ENCODE peak calls at places on chromosomes 16 and 17, in six cellular contexts. W is A673, G is SK-N-SH, V is heart right ventricle, B is Caco-2, D is left ventricle myocardium inferior. K is an unnamed sample. For H3K9me3, the result is how much of the 10 kb centered on the place peaks cover.

GRCh38 chr17:74141612-74142011 is 61.9 kb upstream of the RPL38 start:
- DNase-seq in W (no peak), G (no peak), V (no peak), B (no peak), D (no peak), K (no peak)

GRCh38 chr17:17757391-17757791 is 76.1 kb downstream of the RAI1 start:
- DNase-seq in W (no peak), G (no peak), V (no peak), B (no peak), D (no peak), K (no peak)

GRCh38 chr16:71628810-71629209 is 2.8 kb downstream of the MARVELD3 start:
- DNase-seq in W (peak), G (no peak), V (no peak), B (no peak), D (no peak), K (no peak)

GRCh38 chr16:15482068-15482747 is 47.8 kb downstream of the BMERB1 start:
- DNase-seq in W (peak), G (peak), V (no peak), B (peak), D (peak), K (no peak)

GRCh38 chr17:30429155-30429554 is 48.1 kb upstream of the GOSR1 start:
- DNase-seq in W (no peak), G (no peak), V (no peak), B (no peak), D (no peak), K (no peak)

GRCh38 chr16:66502020-66502913 is 47.7 kb downstream of the TK2 start:
- DNase-seq in W (no peak), G (no peak), V (peak), B (peak), D (peak), K (peak)

GRCh38 chr17:77318021-77318420 is 177.3 kb downstream of the SEC14L1 start:
- DNase-seq in W (no peak), G (no peak), V (no peak), B (no peak), D (no peak), K (no peak)

GRCh38 chr16:84883301-84883700 is 63.5 kb downstream of the CRISPLD2 start:
- DNase-seq in W (no peak), G (no peak), V (no peak), B (no peak), D (peak), K (no peak)

GRCh38 chr17:39643271-39643670 is 6.3 kb downstream of the STARD3 start:
- DNase-seq in W (no peak), G (no peak), V (no peak), B (no peak), D (no peak), K (no peak)

GRCh38 chr17:50318551-50319310 is 27.2 kb upstream of the XYLT2 start:
- DNase-seq in W (no peak), G (no peak), V (no peak), B (peak), D (no peak), K (no peak)
- TF ChIP-seq CTCF in W (no peak), G (no peak), V (no peak), B (no peak), D (no peak), K (no peak)

DNA sequence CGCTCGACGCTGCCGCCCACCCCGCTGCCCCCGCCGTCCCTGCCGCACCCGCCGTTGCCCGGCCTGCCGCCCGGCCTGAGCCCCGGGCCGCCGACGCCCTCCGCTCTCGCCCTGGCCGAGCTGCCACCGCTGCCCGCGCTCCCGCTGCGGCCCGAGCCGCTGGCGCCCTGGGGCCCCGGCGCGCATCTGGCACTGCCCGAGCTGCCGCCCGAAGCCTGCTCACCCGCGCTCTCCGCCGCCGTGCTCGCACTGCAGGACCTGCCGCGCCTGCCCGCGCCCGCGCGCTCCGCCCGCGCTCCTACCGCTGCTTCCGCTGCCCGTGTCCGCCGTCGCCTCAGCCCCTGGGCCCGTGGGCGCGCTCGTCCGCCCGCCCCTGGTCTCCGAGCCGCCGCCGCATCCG is 8.4 kb upstream of the CLDN9 start:
- DNase-seq in W (no peak), G (no peak), V (no peak), B (peak), D (no peak), K (no peak)
- H3K4me3 ChIP-seq in W (no peak), G (no peak), V (no peak), B (peak), D (peak), K (peak)

DNA sequence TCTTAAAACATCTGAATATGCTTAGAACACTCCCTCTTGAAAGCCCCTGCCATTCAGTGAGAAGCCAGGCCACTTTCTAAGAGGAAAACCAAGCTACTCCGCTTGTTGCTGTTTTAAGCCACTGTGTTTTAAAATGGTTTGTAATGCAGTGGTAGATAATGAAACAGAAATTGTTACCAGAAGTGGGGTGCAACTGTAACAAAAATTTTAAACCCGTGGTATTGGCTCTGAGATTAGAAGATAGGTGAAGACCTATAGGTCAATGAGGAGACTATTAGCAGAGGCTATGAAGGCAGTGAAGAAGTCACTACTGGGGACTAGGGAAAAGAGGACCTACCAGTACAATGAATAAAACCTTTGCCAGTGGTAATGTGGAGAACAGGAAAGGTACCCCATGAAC is 266.5 kb downstream of the IRF8 start:
- DNase-seq in W (no peak), G (no peak), V (no peak), B (no peak), D (no peak), K (no peak)
- H3K9me3 ChIP-seq in W (under half), G (under half), V (under half), B (under half), D (under half), K (under half)

DNA sequence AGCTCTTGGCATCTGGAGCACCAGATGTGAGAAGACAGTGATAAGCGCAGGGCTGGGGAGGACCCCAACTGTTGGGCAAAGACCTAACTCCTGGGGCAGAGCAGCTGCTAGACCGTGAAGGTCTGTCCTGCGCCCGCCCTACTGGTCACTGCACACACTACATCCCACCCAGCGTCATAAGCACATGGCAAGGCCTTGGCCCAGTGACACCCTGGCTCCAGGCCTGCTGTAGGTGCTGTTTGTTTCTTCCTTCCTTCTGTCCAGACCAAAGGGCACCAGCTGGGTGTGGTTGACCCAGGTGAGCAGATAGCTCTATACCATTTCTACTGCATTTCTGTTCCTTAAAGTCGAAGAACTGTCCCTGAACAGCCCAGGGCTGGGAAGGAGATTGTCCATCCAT is 6.4 kb downstream of the TRPV3 start:
- DNase-seq in W (no peak), G (no peak), V (no peak), B (no peak), D (no peak), K (no peak)
- TF ChIP-seq CTCF in W (no peak), G (no peak), V (no peak), B (no peak), D (no peak), K (no peak)

DNA sequence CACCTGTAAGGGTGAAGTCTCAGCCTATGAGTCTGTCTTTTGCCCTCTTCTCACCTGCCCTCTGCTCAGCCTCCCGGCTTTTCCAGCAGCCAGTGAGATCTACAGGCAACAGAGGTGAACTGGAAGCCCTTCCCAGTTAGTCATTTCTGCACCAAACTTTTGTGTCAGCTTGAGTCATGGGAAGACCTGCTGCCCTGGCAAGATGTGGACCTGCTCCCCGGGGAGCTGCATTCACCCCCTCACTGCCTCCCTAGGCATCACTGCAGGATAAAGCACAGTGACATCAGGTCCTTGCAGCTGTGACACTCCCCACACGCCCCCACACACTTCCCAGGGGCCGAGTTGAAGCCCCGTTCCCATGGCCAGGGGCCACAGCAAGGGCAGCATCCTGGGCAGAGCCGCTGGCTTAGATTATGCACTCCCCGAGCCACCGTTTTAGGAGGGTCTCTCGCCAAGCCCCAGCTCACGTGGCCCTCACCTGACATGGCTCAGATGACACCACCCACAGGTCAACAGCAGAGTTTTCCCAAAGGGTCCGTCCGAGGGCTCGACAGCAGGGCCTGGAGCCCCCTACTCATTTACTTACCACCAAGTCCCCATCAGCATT is 6.5 kb upstream of the ABR start:
- DNase-seq in W (no peak), G (no peak), V (no peak), B (no peak), D (no peak), K (peak)
- H3K4me3 ChIP-seq in W (no peak), G (no peak), V (peak), B (no peak), D (peak), K (peak)

GRCh38 chr17:21677126-21677910 is 15.0 kb upstream of the KCNJ18 start:
- DNase-seq in W (no peak), G (no peak), V (no peak), B (no peak), D (no peak), K (no peak)

GRCh38 chr17:21679256-21680146 is 12.8 kb upstream of the KCNJ18 start:
- DNase-seq in W (no peak), G (no peak), V (no peak), B (no peak), D (no peak), K (peak)

GRCh38 chr17:21676281-21677111 is 15.8 kb upstream of the KCNJ18 start:
- DNase-seq in W (no peak), G (no peak), V (no peak), B (no peak), D (no peak), K (no peak)

GRCh38 chr17:21678451-21679081 is 13.8 kb upstream of the KCNJ18 start:
- DNase-seq in W (no peak), G (peak), V (no peak), B (no peak), D (no peak), K (peak)

GRCh38 chr17:21677911-21678310 is 14.4 kb upstream of the KCNJ18 start:
- DNase-seq in W (no peak), G (no peak), V (no peak), B (no peak), D (no peak), K (no peak)
- H3K9me3 ChIP-seq in W (under half), G (under half), V (under half), B (under half), D (under half), K (under half)

DNA sequence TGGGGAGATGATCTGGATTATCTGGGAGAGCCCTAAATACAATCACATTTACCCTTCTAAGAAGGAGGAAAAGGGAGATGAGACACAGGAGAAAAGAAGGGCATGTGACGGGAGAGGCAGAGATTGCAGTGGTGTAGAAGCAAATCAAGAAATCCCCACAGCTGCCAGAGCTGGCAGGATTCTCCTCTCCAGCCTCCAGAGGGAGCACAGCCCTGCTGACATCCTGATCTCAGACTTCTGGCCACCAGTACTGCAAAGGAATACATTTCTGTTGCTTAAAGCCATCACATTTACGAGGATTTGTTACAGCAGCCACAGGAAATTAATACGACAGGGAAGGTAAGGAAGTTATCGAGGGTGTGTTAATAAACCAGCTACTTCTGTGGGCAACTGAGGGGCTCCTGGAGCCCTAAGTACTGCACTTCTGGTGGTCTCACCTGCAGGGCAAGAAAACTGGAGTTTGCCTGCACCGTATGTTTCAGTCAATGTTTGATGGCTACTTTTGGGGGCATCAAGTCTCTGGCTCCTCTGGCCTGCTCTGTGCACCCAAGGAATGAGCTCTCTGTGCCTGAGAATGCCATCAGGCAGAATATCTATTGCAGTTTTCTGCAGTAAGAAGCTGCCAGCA is 22.9 kb upstream of the CDH13 start:
- DNase-seq in W (peak), G (no peak), V (peak), B (peak), D (peak), K (peak)
- TF ChIP-seq CTCF in W (peak), G (peak), V (peak), B (peak), D (peak), K (peak)

DNA sequence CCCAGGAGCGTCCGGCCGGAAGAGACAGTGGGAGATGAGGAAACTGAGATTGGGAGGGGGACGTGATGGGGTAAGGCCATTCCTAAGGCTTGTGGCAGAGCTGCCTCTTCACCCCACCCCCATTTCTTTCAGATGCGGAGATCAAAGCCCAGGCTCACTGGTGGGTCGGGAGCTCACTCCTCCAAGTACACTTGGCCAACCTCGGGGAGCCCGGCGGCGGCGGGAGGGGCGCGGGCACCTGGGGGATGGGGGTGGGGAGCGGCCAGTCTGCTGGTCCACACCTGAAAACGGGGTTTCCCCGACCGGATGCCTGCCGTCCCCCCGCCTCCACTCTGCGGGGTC is 17.7 kb upstream of the CBX8 start:
- DNase-seq in W (no peak), G (no peak), V (no peak), B (no peak), D (no peak), K (no peak)
- H3K4me3 ChIP-seq in W (no peak), G (no peak), V (peak), B (no peak), D (peak), K (no peak)

GRCh38 chr17:53516643-53517042 is 306.1 kb upstream of the KIF2B start:
- DNase-seq in W (peak), G (no peak), V (no peak), B (peak), D (no peak), K (no peak)
- H3K9me3 ChIP-seq in W (under half), G (under half), V (under half), B (under half), D (under half), K (under half)

GRCh38 chr16:69564845-69565610 is 738 bp upstream of the NFAT5 start:
- DNase-seq in W (no peak), G (no peak), V (no peak), B (no peak), D (no peak), K (no peak)

GRCh38 chr16:69567031-69567680 is 1.4 kb downstream of the NFAT5 start:
- DNase-seq in W (peak), G (peak), V (no peak), B (peak), D (no peak), K (peak)

GRCh38 chr16:69563605-69564580 is 1.9 kb upstream of the NFAT5 start:
- DNase-seq in W (peak), G (no peak), V (no peak), B (peak), D (no peak), K (no peak)

GRCh38 chr16:69566437-69567030 is 768 bp downstream of the NFAT5 start:
- DNase-seq in W (peak), G (peak), V (peak), B (peak), D (peak), K (peak)

GRCh38 chr16:69565611-69566436 is at the start of gene NFAT5:
- DNase-seq in W (peak), G (peak), V (peak), B (peak), D (peak), K (peak)
- TF ChIP-seq CTCF in W (no peak), G (no peak), V (peak), B (no peak), D (no peak), K (no peak)